ENCODE peak calls at places on chromosome 12, in four cellular contexts. One of them, this sample, is unnamed.
A peak's percentile ranks its signal among the peaks of the same experiment; 100 is the strongest.

GRCh38 chr12:25241171-25242020 is 9.3 kb downstream of the KRAS start:
- DNase-seq in progenitor cell of endocrine pancreas: no peak
- DNase-seq in AG09309: no peak
- DNase-seq in fibroblast of mammary gland: peak; percentile 67
- DNase-seq in this sample: no peak

GRCh38 chr12:111411187-111411764 is 5.6 kb downstream of the SH2B3 start:
- DNase-seq in progenitor cell of endocrine pancreas: no peak
- DNase-seq in AG09309: no peak
- DNase-seq in fibroblast of mammary gland: no peak
- DNase-seq in this sample: no peak

GRCh38 chr12:64781374-64782029 is 22.3 kb upstream of the GNS start:
- DNase-seq in progenitor cell of endocrine pancreas: no peak
- DNase-seq in AG09309: no peak
- DNase-seq in fibroblast of mammary gland: no peak
- DNase-seq in this sample: no peak

GRCh38 chr12:31215521-31216232 is 110.3 kb downstream of the SINHCAF start:
- DNase-seq in progenitor cell of endocrine pancreas: no peak
- DNase-seq in AG09309: no peak
- DNase-seq in fibroblast of mammary gland: no peak
- DNase-seq in this sample: no peak

GRCh38 chr12:10722905-10723866 is at the start of gene YBX3:
- DNase-seq in progenitor cell of endocrine pancreas: peak; percentile 83
- DNase-seq in AG09309: peak; percentile 37
- DNase-seq in fibroblast of mammary gland: peak; percentile 77
- DNase-seq in this sample: peak; percentile 48

GRCh38 chr12:116015525-116015924 is 262.0 kb downstream of the MED13L start:
- DNase-seq in progenitor cell of endocrine pancreas: no peak
- DNase-seq in AG09309: no peak
- DNase-seq in fibroblast of mammary gland: peak; percentile 63
- DNase-seq in this sample: no peak

GRCh38 chr12:1019283-1019682 is 28.3 kb downstream of the ERC1 start:
- DNase-seq in progenitor cell of endocrine pancreas: no peak
- DNase-seq in AG09309: no peak
- DNase-seq in fibroblast of mammary gland: no peak
- DNase-seq in this sample: no peak

GRCh38 chr12:70571705-70572269 is 65.4 kb downstream of the PTPRB start:
- DNase-seq in progenitor cell of endocrine pancreas: no peak
- DNase-seq in AG09309: no peak
- DNase-seq in fibroblast of mammary gland: no peak
- DNase-seq in this sample: no peak

GRCh38 chr12:27285395-27285794 is 41.3 kb downstream of the STK38L start:
- DNase-seq in progenitor cell of endocrine pancreas: no peak
- DNase-seq in AG09309: no peak
- DNase-seq in fibroblast of mammary gland: peak; percentile 32
- DNase-seq in this sample: no peak

GRCh38 chr12:61422786-61423185 is 837.4 kb upstream of the USP15 start:
- DNase-seq in progenitor cell of endocrine pancreas: no peak
- DNase-seq in AG09309: no peak
- DNase-seq in fibroblast of mammary gland: no peak
- DNase-seq in this sample: no peak
- TF ChIP-seq CTCF in progenitor cell of endocrine pancreas: no peak
- TF ChIP-seq CTCF in AG09309: no peak
- TF ChIP-seq CTCF in fibroblast of mammary gland: no peak
- TF ChIP-seq CTCF in this sample: no peak

GRCh38 chr12:61546296-61546695 is 713.9 kb upstream of the USP15 start:
- DNase-seq in progenitor cell of endocrine pancreas: no peak
- DNase-seq in AG09309: no peak
- DNase-seq in fibroblast of mammary gland: no peak
- DNase-seq in this sample: no peak
- TF ChIP-seq CTCF in progenitor cell of endocrine pancreas: peak; percentile 38
- TF ChIP-seq CTCF in AG09309: no peak
- TF ChIP-seq CTCF in fibroblast of mammary gland: no peak
- TF ChIP-seq CTCF in this sample: no peak

DNA sequence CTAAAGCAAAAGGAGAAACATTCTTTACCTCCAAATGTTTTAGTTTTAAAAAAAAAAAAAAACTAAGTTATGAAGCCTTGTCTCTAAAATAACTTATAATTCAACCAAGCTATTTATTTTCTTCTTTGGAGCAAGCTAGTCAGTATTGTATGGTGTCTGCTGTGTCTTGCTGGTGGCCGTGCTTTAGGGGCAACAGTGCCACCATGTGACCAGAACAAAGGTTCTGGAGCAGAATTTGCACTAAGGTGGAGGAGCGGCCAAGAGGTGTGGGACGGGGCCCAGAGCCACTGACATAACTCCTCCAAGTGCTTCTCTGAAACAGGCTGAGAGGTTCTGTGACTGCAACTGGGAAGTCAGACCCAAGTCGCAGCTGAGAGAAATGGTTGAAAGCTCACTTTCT is 4.5 kb downstream of the FICD start:
- DNase-seq in progenitor cell of endocrine pancreas: no peak
- DNase-seq in AG09309: no peak
- DNase-seq in fibroblast of mammary gland: no peak
- DNase-seq in this sample: no peak
- TF ChIP-seq CTCF in progenitor cell of endocrine pancreas: peak; percentile 17
- TF ChIP-seq CTCF in AG09309: no peak
- TF ChIP-seq CTCF in fibroblast of mammary gland: no peak
- TF ChIP-seq CTCF in this sample: no peak

GRCh38 chr12:123264642-123265041 is 7.0 kb downstream of the CDK2AP1 start:
- DNase-seq in progenitor cell of endocrine pancreas: no peak
- DNase-seq in AG09309: no peak
- DNase-seq in fibroblast of mammary gland: no peak
- DNase-seq in this sample: no peak
- TF ChIP-seq CTCF in progenitor cell of endocrine pancreas: no peak
- TF ChIP-seq CTCF in AG09309: peak; percentile 14
- TF ChIP-seq CTCF in fibroblast of mammary gland: peak; percentile 12
- TF ChIP-seq CTCF in this sample: no peak

GRCh38 chr12:82842480-82842879 is 155.8 kb downstream of the TMTC2 start:
- DNase-seq in progenitor cell of endocrine pancreas: no peak
- DNase-seq in AG09309: no peak
- DNase-seq in fibroblast of mammary gland: no peak
- DNase-seq in this sample: no peak

GRCh38 chr12:82838827-82839226 is 152.1 kb downstream of the TMTC2 start:
- DNase-seq in progenitor cell of endocrine pancreas: no peak
- DNase-seq in AG09309: no peak
- DNase-seq in fibroblast of mammary gland: no peak
- DNase-seq in this sample: no peak

GRCh38 chr12:82838123-82838522 is 151.4 kb downstream of the TMTC2 start:
- DNase-seq in progenitor cell of endocrine pancreas: no peak
- DNase-seq in AG09309: no peak
- DNase-seq in fibroblast of mammary gland: no peak
- DNase-seq in this sample: no peak

GRCh38 chr12:82841379-82841778 is 154.7 kb downstream of the TMTC2 start:
- DNase-seq in progenitor cell of endocrine pancreas: no peak
- DNase-seq in AG09309: no peak
- DNase-seq in fibroblast of mammary gland: no peak
- DNase-seq in this sample: no peak
- TF ChIP-seq CTCF in progenitor cell of endocrine pancreas: no peak
- TF ChIP-seq CTCF in AG09309: no peak
- TF ChIP-seq CTCF in fibroblast of mammary gland: no peak
- TF ChIP-seq CTCF in this sample: no peak

DNA sequence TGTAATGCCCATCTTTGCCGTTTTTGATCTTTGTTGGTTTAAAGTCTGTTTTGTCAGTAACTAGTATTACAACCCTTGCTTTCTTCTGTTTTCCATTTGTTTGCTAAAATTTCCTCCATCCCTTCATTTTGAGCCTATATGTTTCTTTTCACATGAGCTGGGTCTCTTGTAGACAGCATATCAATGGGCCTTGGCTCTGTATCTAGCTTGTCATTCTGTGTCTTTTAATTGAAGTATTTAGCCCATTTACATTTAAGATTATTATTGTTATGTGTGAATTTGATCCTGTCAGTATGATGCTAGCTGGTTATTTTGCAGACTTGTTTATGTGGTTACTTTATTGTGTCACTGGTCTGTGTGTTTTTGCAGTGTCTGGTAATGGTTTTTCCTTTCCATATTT is 913.2 kb downstream of the TRHDE start:
- DNase-seq in progenitor cell of endocrine pancreas: no peak
- DNase-seq in AG09309: no peak
- DNase-seq in fibroblast of mammary gland: no peak
- DNase-seq in this sample: no peak
- TF ChIP-seq CTCF in progenitor cell of endocrine pancreas: no peak
- TF ChIP-seq CTCF in AG09309: no peak
- TF ChIP-seq CTCF in fibroblast of mammary gland: no peak
- TF ChIP-seq CTCF in this sample: no peak